ENCODE peak calls at places on chromosomes 11 and 22, in seven cellular contexts. T, Y, P, Q, J, C and O are unnamed samples.

GRCh38 chr11:71451596-71452353 is 1.2 kb upstream of the NADSYN1 start:
- DNase-seq in T (no peak), Y (peak; percentile 14), P (no peak), Q (peak; percentile 46), J (no peak), C (no peak), O (peak; percentile 56)

GRCh38 chr11:115132829-115133228 is 371.4 kb downstream of the CADM1 start:
- DNase-seq in T (no peak), Y (peak; percentile 3), P (no peak), Q (peak; percentile 9), J (no peak), C (no peak), O (no peak)

GRCh38 chr22:28112548-28113043 is 193.5 kb upstream of the PITPNB start:
- DNase-seq in T (peak; percentile 43), Y (peak; percentile 25), P (peak; percentile 30), Q (peak; percentile 42), J (no peak), C (no peak), O (peak; percentile 68)

GRCh38 chr22:48422900-48423480 is 1404.7 kb downstream of the BRD1 start:
- DNase-seq in T (no peak), Y (no peak), P (no peak), Q (no peak), J (no peak), C (no peak), O (no peak)

GRCh38 chr11:69372589-69373250 is 78.8 kb downstream of the MYEOV start:
- DNase-seq in T (no peak), Y (no peak), P (no peak), Q (no peak), J (peak; percentile 7), C (peak; percentile 4), O (no peak)

GRCh38 chr11:104781719-104782376 is 116.4 kb downstream of the CASP12 start:
- DNase-seq in T (no peak), Y (no peak), P (no peak), Q (no peak), J (no peak), C (no peak), O (no peak)

GRCh38 chr11:123390146-123390545 is 39.9 kb upstream of the GRAMD1B start:
- DNase-seq in T (no peak), Y (no peak), P (no peak), Q (no peak), J (no peak), C (no peak), O (no peak)

GRCh38 chr22:19693581-19693980 is 20.7 kb upstream of the SEPTIN5 start:
- DNase-seq in T (no peak), Y (no peak), P (no peak), Q (no peak), J (no peak), C (no peak), O (no peak)

GRCh38 chr11:2300936-2301630 is 635 bp downstream of the C11orf21 start:
- DNase-seq in T (no peak), Y (no peak), P (no peak), Q (peak; percentile 78), J (no peak), C (peak; percentile 29), O (no peak)

GRCh38 chr11:8206251-8207079 is 37.6 kb upstream of the RIC3 start:
- DNase-seq in T (no peak), Y (no peak), P (no peak), Q (peak; percentile 73), J (no peak), C (peak; percentile 24), O (no peak)
- TF ChIP-seq POLR2A in T (no peak), Y (no peak), P (no peak), Q (no peak), J (no peak), C (no peak), O (no peak)

DNA sequence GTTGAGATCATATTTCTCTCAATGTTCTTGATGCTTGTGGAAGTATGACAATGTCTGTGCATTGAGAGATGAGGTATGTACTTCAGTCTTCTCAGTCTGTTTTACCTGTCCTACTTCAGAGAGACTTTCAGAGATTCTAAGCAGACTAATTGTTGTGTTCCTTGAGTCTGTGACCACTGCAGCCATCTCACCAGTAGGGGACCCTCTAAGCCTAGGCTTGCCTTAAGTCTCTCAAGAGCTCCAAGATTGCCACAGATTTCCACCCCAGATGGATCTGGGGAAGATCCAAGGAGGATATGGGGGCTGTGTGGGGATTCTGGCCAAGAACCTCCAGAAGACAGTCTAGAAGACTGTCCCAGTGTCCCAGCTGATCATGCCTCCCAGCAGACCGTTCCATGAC is 179.9 kb upstream of the PLET1 start:
- DNase-seq in T (no peak), Y (no peak), P (no peak), Q (no peak), J (no peak), C (no peak), O (no peak)
- TF ChIP-seq CTCF in T (no peak), Y (peak; percentile 42), P (no peak), Q (peak; percentile 8), J (no peak), C (no peak), O (no peak)

GRCh38 chr22:49960159-49960966 is at the start of gene PIM3:
- DNase-seq in T (peak; percentile 95), Y (peak; percentile 94), P (peak; percentile 93), Q (peak; percentile 97), J (peak; percentile 94), C (peak; percentile 89), O (peak; percentile 97)
- TF ChIP-seq POLR2A in T (peak; percentile 90), Y (no peak), P (peak; percentile 92), Q (peak; percentile 77), J (peak; percentile 97), C (peak; percentile 98), O (peak; percentile 32)

DNA sequence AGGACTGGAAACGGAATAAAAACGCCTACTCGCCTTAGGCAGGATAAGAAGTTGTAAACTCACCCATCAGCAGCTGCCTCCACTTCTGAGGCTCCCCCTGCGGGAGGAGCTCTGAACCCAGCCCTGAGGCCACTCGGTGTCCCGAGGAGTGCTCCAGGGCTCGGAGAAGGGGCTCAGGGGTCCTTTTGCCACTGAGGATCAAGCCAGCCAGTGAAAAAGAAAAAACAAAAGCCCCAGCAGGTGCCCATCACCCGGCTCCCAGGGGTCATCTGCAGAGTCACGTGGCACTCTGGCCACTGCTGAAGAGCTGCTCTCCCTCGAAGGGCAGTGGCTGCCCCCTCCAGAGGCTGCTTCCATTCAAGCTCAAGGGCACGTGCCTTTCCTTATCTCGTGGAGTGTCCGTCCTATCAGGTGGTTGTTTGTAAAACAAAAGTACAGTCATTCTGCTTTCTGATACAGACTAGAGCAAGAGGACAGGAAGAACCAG is 29.0 kb downstream of the NUP50 start:
- DNase-seq in T (no peak), Y (peak; percentile 63), P (no peak), Q (no peak), J (no peak), C (no peak), O (no peak)
- TF ChIP-seq CTCF in T (peak; percentile 14), Y (peak; percentile 48), P (no peak), Q (peak; percentile 8), J (no peak), C (no peak), O (no peak)

GRCh38 chr11:65897020-65897471 is 3.1 kb downstream of the FOSL1 start:
- DNase-seq in T (no peak), Y (no peak), P (no peak), Q (no peak), J (no peak), C (no peak), O (no peak)

GRCh38 chr11:65895482-65895981 is 4.7 kb downstream of the FOSL1 start:
- DNase-seq in T (no peak), Y (no peak), P (no peak), Q (no peak), J (no peak), C (no peak), O (no peak)

GRCh38 chr11:65894034-65894591 is 3.6 kb downstream of the CCDC85B start:
- DNase-seq in T (no peak), Y (no peak), P (peak; percentile 39), Q (no peak), J (no peak), C (peak; percentile 70), O (no peak)

GRCh38 chr11:65898656-65899355 is 1.4 kb downstream of the FOSL1 start:
- DNase-seq in T (no peak), Y (no peak), P (peak; percentile 58), Q (no peak), J (no peak), C (no peak), O (no peak)

GRCh38 chr11:65896009-65896999 is 3.9 kb downstream of the FOSL1 start:
- DNase-seq in T (no peak), Y (no peak), P (peak; percentile 16), Q (no peak), J (no peak), C (no peak), O (no peak)
- TF ChIP-seq POLR2A in T (peak; percentile 17), Y (no peak), P (no peak), Q (no peak), J (no peak), C (no peak), O (no peak)

DNA sequence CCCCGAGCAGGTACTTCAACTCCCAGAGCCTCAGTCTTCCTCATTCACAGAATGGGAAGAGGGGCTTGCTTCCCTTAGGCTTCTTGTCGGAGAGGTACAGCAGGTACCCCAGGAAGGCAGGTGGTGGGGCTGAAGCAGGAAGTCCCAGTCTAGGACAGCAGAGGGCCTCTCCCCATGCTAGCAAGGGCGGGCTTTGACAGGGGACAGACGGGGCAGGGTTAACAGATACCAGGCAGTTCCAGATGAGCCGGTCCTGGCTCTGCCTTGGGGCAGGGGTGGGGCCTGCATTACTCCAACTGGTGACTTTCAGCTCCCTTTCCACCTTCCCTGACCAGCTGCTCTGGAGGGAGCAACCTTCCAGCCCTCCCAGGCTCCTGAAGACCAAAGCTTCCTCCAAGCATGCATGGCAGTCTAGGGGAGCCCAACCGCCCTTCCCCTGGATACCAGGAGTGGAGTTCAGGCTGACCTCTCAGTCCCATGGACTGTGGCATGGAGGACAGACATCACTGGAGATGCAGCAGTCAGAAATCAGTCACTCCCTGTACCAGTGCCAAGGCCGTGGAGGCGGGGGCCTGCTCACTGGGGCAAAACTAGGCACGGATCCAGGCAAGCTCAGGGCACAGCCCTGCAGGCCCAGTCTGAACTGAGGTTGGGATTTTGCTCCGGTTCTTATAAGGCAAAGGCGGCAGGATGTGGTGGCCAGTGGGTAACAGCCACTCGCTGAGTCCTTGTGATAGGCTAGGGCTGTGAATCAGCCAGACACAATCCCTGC is 60.5 kb downstream of the NAT10 start:
- DNase-seq in T (no peak), Y (no peak), P (no peak), Q (no peak), J (peak; percentile 77), C (no peak), O (no peak)
- TF ChIP-seq CTCF in T (no peak), Y (no peak), P (no peak), Q (no peak), J (no peak), C (no peak), O (no peak)